ENCODE peak calls at places on chromosomes 7 and 10, in four cellular contexts. N is CD8-positive, alpha-beta memory T cell; W is Panc1; P is SK-N-SH. H is an unnamed sample.

GRCh38 chr7:99876491-99876890 is 342 bp downstream of the OR2AE1 start:
- DNase-seq in P (no peak), N (no peak), W (no peak), H (no peak)

GRCh38 chr10:101136007-101136707 is 5.1 kb downstream of the TLX1 start:
- DNase-seq in W (no peak), P (peak; percentile 23), N (no peak), H (no peak)

GRCh38 chr7:142581341-142581740 is 167.9 kb upstream of the PRSS1 start:
- DNase-seq in P (no peak), N (no peak), W (no peak), H (peak; percentile 78)

GRCh38 chr10:16360001-16360400 is 76.8 kb upstream of the PTER start:
- DNase-seq in N (no peak), P (no peak), W (no peak), H (no peak)

GRCh38 chr7:73528204-73528603 is 6.1 kb upstream of the BAZ1B start:
- DNase-seq in N (no peak), P (no peak), W (no peak), H (no peak)

GRCh38 chr10:119653209-119653608 is 2.0 kb downstream of the BAG3 start:
- DNase-seq in N (no peak), W (no peak), P (no peak), H (peak; percentile 17)

GRCh38 chr10:102669206-102670064 is 25.2 kb downstream of the TRIM8 start:
- DNase-seq in N (no peak), W (no peak), P (peak; percentile 76), H (peak; percentile 33)

GRCh38 chr10:31745612-31746376 is 182.8 kb downstream of the ARHGAP12 start:
- DNase-seq in N (no peak), P (no peak), W (peak; percentile 81), H (no peak)

GRCh38 chr10:28179490-28180099 is 123.3 kb downstream of the MPP7 start:
- DNase-seq in W (peak; percentile 13), P (peak; percentile 23), N (no peak), H (peak; percentile 32)

GRCh38 chr7:149217570-149217969 is 21.9 kb upstream of the ZNF212 start:
- DNase-seq in P (no peak), N (no peak), W (no peak), H (no peak)

GRCh38 chr10:58157076-58157766 is 110.5 kb downstream of the IPMK start:
- DNase-seq in P (no peak), W (no peak), N (no peak), H (no peak)

GRCh38 chr10:125683063-125683462 is at the start of gene TEX36:
- DNase-seq in N (no peak), P (no peak), W (no peak), H (no peak)

GRCh38 chr10:48649349-48649944 is 35.2 kb upstream of the WDFY4 start:
- DNase-seq in P (no peak), N (no peak), W (no peak), H (no peak)

GRCh38 chr7:148185050-148185449 is 405.5 kb upstream of the C7orf33 start:
- DNase-seq in P (no peak), W (no peak), N (no peak), H (no peak)

GRCh38 chr10:91103384-91104184 is 116.9 kb upstream of the PCGF5 start:
- DNase-seq in P (peak; percentile 34), W (no peak), N (no peak), H (peak; percentile 54)

GRCh38 chr7:8441602-8442294 is 8.3 kb downstream of the NXPH1 start:
- DNase-seq in W (no peak), N (no peak), P (no peak), H (no peak)

GRCh38 chr7:28708458-28708951 is 249.6 kb downstream of the TRIL start:
- DNase-seq in P (no peak), W (no peak), N (no peak), H (no peak)

GRCh38 chr10:92238586-92239098 is 52.2 kb downstream of the CPEB3 start:
- DNase-seq in N (no peak), W (no peak), P (no peak), H (no peak)

GRCh38 chr10:921471-922414 is 9.8 kb downstream of the LARP4B start:
- DNase-seq in W (no peak), P (no peak), N (no peak), H (no peak)

GRCh38 chr10:87094373-87095240 is at the start of the genes GLUD1 and SHLD2:
- DNase-seq in N (peak; percentile 78), W (no peak), P (peak; percentile 96), H (peak; percentile 93)

GRCh38 chr7:107150375-107151073 is 18.3 kb upstream of the HBP1 start:
- DNase-seq in W (no peak), P (peak; percentile 49), N (peak; percentile 64), H (peak; percentile 72)

GRCh38 chr7:103341466-103341865 is 3.1 kb downstream of the DNAJC2 start:
- DNase-seq in W (no peak), N (no peak), P (no peak), H (no peak)

GRCh38 chr10:95741807-95742528 is 14.0 kb upstream of the ENTPD1 start:
- DNase-seq in W (no peak), P (no peak), N (no peak), H (no peak)

GRCh38 chr7:30727061-30727945 is 24.6 kb upstream of the INMT start:
- DNase-seq in P (no peak), N (peak; percentile 37), W (no peak), H (peak; percentile 87)

GRCh38 chr7:155645652-155646051 is 1.2 kb downstream of the RBM33 start:
- DNase-seq in P (no peak), W (no peak), N (no peak), H (no peak)

GRCh38 chr7:85237721-85238120 is 50.9 kb upstream of the SEMA3D start:
- DNase-seq in P (no peak), N (no peak), W (no peak), H (no peak)

GRCh38 chr10:124322191-124322980 is 96.3 kb downstream of the OAT start:
- DNase-seq in P (no peak), N (no peak), W (no peak), H (no peak)

GRCh38 chr7:155524018-155524556 is 22.3 kb downstream of the CNPY1 start:
- DNase-seq in W (no peak), P (no peak), N (no peak), H (no peak)

GRCh38 chr7:16817536-16817935 is 12.7 kb upstream of the AGR2 start:
- DNase-seq in W (no peak), P (no peak), N (no peak), H (no peak)

GRCh38 chr10:31808258-31809218 is 120.1 kb downstream of the ARHGAP12 start:
- DNase-seq in W (peak; percentile 25), N (no peak), P (peak; percentile 32), H (peak; percentile 15)

GRCh38 chr10:4011136-4011812 is 226.3 kb upstream of the KLF6 start:
- DNase-seq in P (no peak), W (no peak), N (no peak), H (no peak)

GRCh38 chr7:158698657-158699195 is 5.9 kb downstream of the NCAPG2 start:
- DNase-seq in N (no peak), W (no peak), P (no peak), H (no peak)

GRCh38 chr10:80501913-80502521 is 35.7 kb upstream of the SH2D4B start:
- DNase-seq in N (no peak), P (no peak), W (no peak), H (no peak)

GRCh38 chr7:94417261-94417660 is 22.6 kb downstream of the COL1A2 start:
- DNase-seq in P (no peak), W (no peak), N (no peak), H (no peak)

GRCh38 chr7:104839842-104840241 is 174.2 kb upstream of the KMT2E start:
- DNase-seq in W (no peak), N (no peak), P (no peak), H (no peak)

DNA sequence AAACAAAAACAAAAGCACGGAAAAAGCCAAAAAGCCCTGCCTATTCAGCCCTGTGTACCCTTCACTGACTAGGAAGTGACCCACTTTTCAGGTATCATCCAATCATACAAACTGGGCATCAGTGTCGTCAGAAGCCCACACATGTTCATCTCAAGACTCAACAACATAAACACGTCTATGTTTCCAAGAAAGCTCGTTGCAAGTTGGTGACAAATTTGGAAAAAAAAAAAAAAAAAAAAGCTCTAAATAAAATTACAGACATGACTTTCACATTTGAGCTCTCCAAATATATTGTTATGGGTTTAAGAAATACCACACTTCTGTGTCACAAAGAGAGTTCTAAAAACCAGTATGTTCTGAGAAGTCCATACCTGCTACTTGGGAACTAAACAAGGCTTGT is 204.7 kb upstream of the KLF14 start:
- DNase-seq in W (no peak), N (no peak), P (no peak), H (no peak)
- H3K27ac ChIP-seq in W (peak overlapping the region; percentile 99), N (peak overlapping the region; percentile 40), P (peak overlapping the region; percentile 72), H (no peak overlapping the region)

GRCh38 chr10:13656337-13657183 is 69.8 kb downstream of the PRPF18 start:
- DNase-seq in N (no peak), W (no peak), P (no peak), H (no peak)
- H3K4me1 ChIP-seq in N (peaks cover 14% of the 10 kb centered on the region), W (no peaks in the 10 kb centered on the region), P (peaks cover 3% of the 10 kb centered on the region), H (peaks cover 7% of the 10 kb centered on the region)

GRCh38 chr10:5616046-5616445 is 50.3 kb downstream of the ASB13 start:
- DNase-seq in P (no peak), W (no peak), N (no peak), H (no peak)

GRCh38 chr10:5616871-5617270 is 49.5 kb downstream of the ASB13 start:
- DNase-seq in P (no peak), N (no peak), W (no peak), H (no peak)

GRCh38 chr10:5614081-5614721 is 52.2 kb downstream of the ASB13 start:
- DNase-seq in W (no peak), N (no peak), P (no peak), H (no peak)

GRCh38 chr10:5613481-5613880 is 52.9 kb downstream of the ASB13 start:
- DNase-seq in P (no peak), N (no peak), W (no peak), H (no peak)

GRCh38 chr10:5615263-5615820 is 51.1 kb downstream of the ASB13 start:
- DNase-seq in P (no peak), W (no peak), N (no peak), H (no peak)
- H3K27ac ChIP-seq in P (no peak overlapping the region), W (no peak overlapping the region), N (no peak overlapping the region), H (no peak overlapping the region)

GRCh38 chr10:29807407-29807806 is 172.6 kb upstream of the SVIL start:
- DNase-seq in W (peak; percentile 52), N (no peak), P (no peak), H (no peak)

GRCh38 chr10:29816801-29817558 is 182.2 kb upstream of the SVIL start:
- DNase-seq in P (no peak), W (no peak), N (no peak), H (no peak)

GRCh38 chr10:29810816-29811215 is 176.0 kb upstream of the SVIL start:
- DNase-seq in P (no peak), N (no peak), W (no peak), H (no peak)

GRCh38 chr10:29815572-29815971 is 180.8 kb upstream of the SVIL start:
- DNase-seq in W (no peak), P (no peak), N (no peak), H (no peak)

DNA sequence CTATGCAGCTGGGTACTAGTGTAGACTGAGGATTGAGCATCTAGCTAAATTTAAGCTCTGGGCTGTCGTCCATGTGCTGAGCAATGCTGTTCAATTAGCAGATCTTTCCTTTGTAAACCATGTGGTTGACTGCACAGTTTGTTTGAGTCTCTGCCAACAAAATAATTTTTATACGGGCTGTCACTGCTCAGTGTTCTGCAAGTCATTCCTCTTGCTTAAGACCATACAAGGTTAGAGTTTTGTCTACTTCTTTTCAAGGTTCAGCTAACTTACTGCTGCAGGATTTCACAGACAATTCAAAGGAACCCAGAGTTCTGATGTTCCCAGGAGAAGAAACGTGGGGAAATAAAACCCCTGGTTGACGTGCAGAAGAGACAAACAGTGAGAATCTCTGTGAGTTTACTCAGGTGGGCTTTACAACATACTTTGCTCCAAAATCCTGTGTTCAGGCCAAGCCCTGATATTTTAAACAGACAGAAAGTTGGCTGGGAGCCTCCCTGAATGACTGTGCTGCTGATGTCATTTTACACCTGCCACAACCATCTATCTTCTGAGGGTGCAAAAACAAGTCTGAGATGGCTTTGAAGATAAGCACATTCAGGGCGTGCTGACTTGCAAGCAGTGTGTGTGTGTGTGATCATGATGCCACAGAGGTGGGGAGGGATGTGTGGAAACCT is 177.1 kb upstream of the SVIL start:
- DNase-seq in W (peak; percentile 55), P (peak; percentile 25), N (no peak), H (peak; percentile 73)
- H3K4me1 ChIP-seq in W (peaks cover 10% of the 10 kb centered on the region), P (peaks cover 15% of the 10 kb centered on the region), N (peaks cover 6% of the 10 kb centered on the region), H (peaks cover 30% of the 10 kb centered on the region)

H was measured in DND-41.